ENCODE peak calls at places on chromosomes 1 and 21, in seven cellular contexts. One of them, this sample, is unnamed. For H3K4me1, the result is how much of the 10 kb centered on the place peaks cover.

GRCh38 chr21:14995695-14996490 is 68.9 kb downstream of the NRIP1 start:
- DNase-seq in uterus: no peak
- DNase-seq in fibroblast of lung: peak
- DNase-seq in keratinocyte: no peak
- DNase-seq in endothelial cell of umbilical vein: peak
- DNase-seq in CD8-positive, alpha-beta memory T cell: no peak
- DNase-seq in upper lobe of right lung: no peak
- DNase-seq in this sample: no peak

GRCh38 chr1:167991546-167991945 is 54.7 kb upstream of the MPC2 start:
- DNase-seq in keratinocyte: no peak
- DNase-seq in CD8-positive, alpha-beta memory T cell: no peak
- DNase-seq in uterus: no peak
- DNase-seq in endothelial cell of umbilical vein: no peak
- DNase-seq in fibroblast of lung: no peak
- DNase-seq in upper lobe of right lung: no peak
- DNase-seq in this sample: no peak

GRCh38 chr1:169112241-169112640 is 5.8 kb downstream of the ATP1B1 start:
- DNase-seq in keratinocyte: no peak
- DNase-seq in CD8-positive, alpha-beta memory T cell: no peak
- DNase-seq in uterus: no peak
- DNase-seq in fibroblast of lung: no peak
- DNase-seq in upper lobe of right lung: no peak
- DNase-seq in endothelial cell of umbilical vein: no peak
- DNase-seq in this sample: no peak

GRCh38 chr1:223792046-223792445 is 53.7 kb downstream of the TP53BP2 start:
- DNase-seq in CD8-positive, alpha-beta memory T cell: no peak
- DNase-seq in upper lobe of right lung: no peak
- DNase-seq in uterus: no peak
- DNase-seq in endothelial cell of umbilical vein: no peak
- DNase-seq in fibroblast of lung: no peak
- DNase-seq in keratinocyte: no peak
- DNase-seq in this sample: no peak

GRCh38 chr1:117093870-117094621 is 27.5 kb downstream of the TRIM45 start:
- DNase-seq in CD8-positive, alpha-beta memory T cell: no peak
- DNase-seq in keratinocyte: peak
- DNase-seq in upper lobe of right lung: no peak
- DNase-seq in fibroblast of lung: peak
- DNase-seq in endothelial cell of umbilical vein: peak
- DNase-seq in uterus: peak
- DNase-seq in this sample: no peak

GRCh38 chr1:111983500-111983899 is 6.0 kb downstream of the KCND3 start:
- DNase-seq in endothelial cell of umbilical vein: no peak
- DNase-seq in CD8-positive, alpha-beta memory T cell: no peak
- DNase-seq in fibroblast of lung: no peak
- DNase-seq in upper lobe of right lung: peak
- DNase-seq in uterus: no peak
- DNase-seq in keratinocyte: no peak
- DNase-seq in this sample: no peak

GRCh38 chr1:103525114-103525606 is 339 bp upstream of the RNPC3 start:
- DNase-seq in upper lobe of right lung: no peak
- DNase-seq in fibroblast of lung: peak
- DNase-seq in endothelial cell of umbilical vein: peak
- DNase-seq in uterus: peak
- DNase-seq in keratinocyte: no peak
- DNase-seq in CD8-positive, alpha-beta memory T cell: no peak
- DNase-seq in this sample: no peak

GRCh38 chr1:150572918-150573647 is 6.3 kb downstream of the MCL1 start:
- DNase-seq in CD8-positive, alpha-beta memory T cell: no peak
- DNase-seq in fibroblast of lung: no peak
- DNase-seq in upper lobe of right lung: no peak
- DNase-seq in keratinocyte: no peak
- DNase-seq in endothelial cell of umbilical vein: no peak
- DNase-seq in uterus: no peak
- DNase-seq in this sample: no peak

GRCh38 chr21:41663805-41664788 is 102.8 kb downstream of the RIPK4 start:
- DNase-seq in fibroblast of lung: peak
- DNase-seq in CD8-positive, alpha-beta memory T cell: no peak
- DNase-seq in upper lobe of right lung: no peak
- DNase-seq in endothelial cell of umbilical vein: peak
- DNase-seq in keratinocyte: no peak
- DNase-seq in uterus: no peak
- DNase-seq in this sample: no peak

GRCh38 chr21:39313042-39313456 is 383 bp downstream of the BRWD1 start:
- DNase-seq in CD8-positive, alpha-beta memory T cell: no peak
- DNase-seq in upper lobe of right lung: no peak
- DNase-seq in fibroblast of lung: no peak
- DNase-seq in keratinocyte: no peak
- DNase-seq in endothelial cell of umbilical vein: no peak
- DNase-seq in uterus: peak
- DNase-seq in this sample: no peak

GRCh38 chr1:183444243-183444642 is 26.1 kb upstream of the NMNAT2 start:
- DNase-seq in keratinocyte: no peak
- DNase-seq in fibroblast of lung: peak
- DNase-seq in endothelial cell of umbilical vein: peak
- DNase-seq in upper lobe of right lung: no peak
- DNase-seq in CD8-positive, alpha-beta memory T cell: no peak
- DNase-seq in uterus: no peak
- DNase-seq in this sample: no peak

GRCh38 chr1:168180148-168180524 is 1.4 kb downstream of the TIPRL start:
- DNase-seq in uterus: no peak
- DNase-seq in CD8-positive, alpha-beta memory T cell: no peak
- DNase-seq in fibroblast of lung: no peak
- DNase-seq in endothelial cell of umbilical vein: no peak
- DNase-seq in upper lobe of right lung: no peak
- DNase-seq in keratinocyte: no peak
- DNase-seq in this sample: no peak

GRCh38 chr1:27363766-27364695 is 2.7 kb downstream of the MAP3K6 start:
- DNase-seq in CD8-positive, alpha-beta memory T cell: no peak
- DNase-seq in fibroblast of lung: no peak
- DNase-seq in uterus: no peak
- DNase-seq in endothelial cell of umbilical vein: no peak
- DNase-seq in upper lobe of right lung: peak
- DNase-seq in keratinocyte: no peak
- DNase-seq in this sample: no peak
- H3K4me1 ChIP-seq in CD8-positive, alpha-beta memory T cell: under half
- H3K4me1 ChIP-seq in fibroblast of lung: under half
- H3K4me1 ChIP-seq in uterus: under half
- H3K4me1 ChIP-seq in endothelial cell of umbilical vein: under half
- H3K4me1 ChIP-seq in upper lobe of right lung: under half
- H3K4me1 ChIP-seq in keratinocyte: under half
- H3K4me1 ChIP-seq in this sample: under half

GRCh38 chr1:207828046-207828445 is 76.2 kb downstream of the CD46 start:
- DNase-seq in keratinocyte: no peak
- DNase-seq in fibroblast of lung: no peak
- DNase-seq in uterus: no peak
- DNase-seq in upper lobe of right lung: no peak
- DNase-seq in CD8-positive, alpha-beta memory T cell: no peak
- DNase-seq in endothelial cell of umbilical vein: no peak
- DNase-seq in this sample: no peak
- H3K4me1 ChIP-seq in keratinocyte: half or more
- H3K4me1 ChIP-seq in fibroblast of lung: under half
- H3K4me1 ChIP-seq in uterus: under half
- H3K4me1 ChIP-seq in upper lobe of right lung: half or more
- H3K4me1 ChIP-seq in CD8-positive, alpha-beta memory T cell: half or more
- H3K4me1 ChIP-seq in endothelial cell of umbilical vein: under half
- H3K4me1 ChIP-seq in this sample: under half

GRCh38 chr1:62076286-62076685 is 118.4 kb upstream of the L1TD1 start:
- DNase-seq in upper lobe of right lung: no peak
- DNase-seq in keratinocyte: peak
- DNase-seq in fibroblast of lung: peak
- DNase-seq in CD8-positive, alpha-beta memory T cell: no peak
- DNase-seq in endothelial cell of umbilical vein: peak
- DNase-seq in uterus: no peak
- DNase-seq in this sample: no peak
- H3K4me1 ChIP-seq in upper lobe of right lung: under half
- H3K4me1 ChIP-seq in keratinocyte: under half
- H3K4me1 ChIP-seq in fibroblast of lung: under half
- H3K4me1 ChIP-seq in CD8-positive, alpha-beta memory T cell: under half
- H3K4me1 ChIP-seq in endothelial cell of umbilical vein: under half
- H3K4me1 ChIP-seq in uterus: under half
- H3K4me1 ChIP-seq in this sample: under half

GRCh38 chr1:229131243-229132105 is 139.4 kb upstream of the RAB4A start:
- DNase-seq in CD8-positive, alpha-beta memory T cell: no peak
- DNase-seq in endothelial cell of umbilical vein: no peak
- DNase-seq in upper lobe of right lung: no peak
- DNase-seq in keratinocyte: no peak
- DNase-seq in uterus: no peak
- DNase-seq in fibroblast of lung: no peak
- DNase-seq in this sample: no peak
- H3K4me1 ChIP-seq in CD8-positive, alpha-beta memory T cell: under half
- H3K4me1 ChIP-seq in endothelial cell of umbilical vein: under half
- H3K4me1 ChIP-seq in upper lobe of right lung: under half
- H3K4me1 ChIP-seq in keratinocyte: under half
- H3K4me1 ChIP-seq in uterus: under half
- H3K4me1 ChIP-seq in fibroblast of lung: under half
- H3K4me1 ChIP-seq in this sample: under half

DNA sequence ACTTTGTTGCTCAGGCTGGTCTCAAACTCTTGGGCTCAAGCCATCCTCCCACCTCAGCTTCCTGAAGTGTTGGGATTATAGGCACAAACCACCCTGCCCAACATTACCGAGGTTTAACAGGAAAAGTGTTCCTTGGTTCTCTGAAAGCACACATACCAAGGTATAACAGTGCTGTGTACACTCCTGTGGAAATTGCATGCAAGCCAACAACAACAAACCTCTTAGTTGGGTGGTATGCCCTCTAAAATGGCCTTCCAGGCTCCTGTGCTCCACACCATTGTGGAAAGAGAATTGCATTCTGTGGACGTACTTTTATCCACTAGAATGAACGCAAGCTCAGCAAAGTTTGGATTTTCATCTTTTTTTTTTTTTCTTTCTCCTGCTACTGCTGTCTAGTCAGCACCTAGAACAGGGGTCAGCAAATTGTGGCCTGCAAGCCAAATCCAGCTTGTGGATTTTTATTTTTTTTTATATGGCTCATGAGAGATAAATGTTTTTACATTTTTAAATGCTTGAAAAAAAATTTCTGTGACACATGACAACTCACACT is 192.2 kb upstream of the TNR start:
- DNase-seq in uterus: no peak
- DNase-seq in fibroblast of lung: no peak
- DNase-seq in CD8-positive, alpha-beta memory T cell: no peak
- DNase-seq in upper lobe of right lung: no peak
- DNase-seq in keratinocyte: no peak
- DNase-seq in endothelial cell of umbilical vein: no peak
- DNase-seq in this sample: no peak
- H3K4me1 ChIP-seq in uterus: under half
- H3K4me1 ChIP-seq in fibroblast of lung: under half
- H3K4me1 ChIP-seq in CD8-positive, alpha-beta memory T cell: under half
- H3K4me1 ChIP-seq in upper lobe of right lung: under half
- H3K4me1 ChIP-seq in keratinocyte: under half
- H3K4me1 ChIP-seq in endothelial cell of umbilical vein: under half
- H3K4me1 ChIP-seq in this sample: under half

GRCh38 chr1:9687876-9688582 is 36.5 kb downstream of the PIK3CD start:
- DNase-seq in fibroblast of lung: no peak
- DNase-seq in CD8-positive, alpha-beta memory T cell: no peak
- DNase-seq in upper lobe of right lung: peak
- DNase-seq in uterus: peak
- DNase-seq in keratinocyte: no peak
- DNase-seq in endothelial cell of umbilical vein: peak
- DNase-seq in this sample: no peak
- H3K4me1 ChIP-seq in fibroblast of lung: under half
- H3K4me1 ChIP-seq in CD8-positive, alpha-beta memory T cell: half or more
- H3K4me1 ChIP-seq in upper lobe of right lung: under half
- H3K4me1 ChIP-seq in uterus: under half
- H3K4me1 ChIP-seq in keratinocyte: under half
- H3K4me1 ChIP-seq in endothelial cell of umbilical vein: under half
- H3K4me1 ChIP-seq in this sample: under half

This sample was measured in right atrium auricular region.